ENCODE peak calls at places on chromosomes 16 and 17, in six cellular contexts. U is adrenal gland, H is SK-N-SH, C is astrocyte, D is tibial nerve, J is colonic mucosa. Q is an unnamed sample.

GRCh38 chr16:25184771-25185170 is 32.0 kb upstream of the AQP8 start:
- DNase-seq in U (no peak), H (no peak), J (no peak), C (no peak), D (no peak), Q (no peak)

GRCh38 chr16:84450176-84450865 is 54.1 kb downstream of the MEAK7 start:
- DNase-seq in D (no peak), U (no peak), C (no peak), H (no peak), J (no peak), Q (peak; percentile 41)

GRCh38 chr17:40949406-40949805 is 12.0 kb upstream of the KRT23 start:
- DNase-seq in H (no peak), C (no peak), U (no peak), J (no peak), D (no peak), Q (no peak)

GRCh38 chr17:82536220-82537201 is 17.0 kb downstream of the FOXK2 start:
- DNase-seq in U (peak; percentile 81), J (peak; percentile 56), D (peak; percentile 33), C (peak; percentile 84), H (peak; percentile 54), Q (no peak)

GRCh38 chr16:81366316-81366932 is 51.7 kb downstream of the GAN start:
- DNase-seq in J (no peak), C (peak; percentile 12), D (no peak), U (no peak), H (peak; percentile 63), Q (no peak)

GRCh38 chr17:29593546-29594440 is 861 bp downstream of the ANKRD13B start:
- DNase-seq in C (no peak), J (no peak), H (no peak), D (no peak), U (no peak), Q (peak; percentile 69)

GRCh38 chr16:48559462-48560211 is 50.3 kb downstream of the N4BP1 start:
- DNase-seq in D (no peak), C (no peak), J (no peak), U (no peak), H (no peak), Q (no peak)

GRCh38 chr16:30527635-30528178 is 1.3 kb upstream of the ZNF768 start:
- DNase-seq in U (peak; percentile 65), C (no peak), H (no peak), J (peak; percentile 54), D (no peak), Q (no peak)

GRCh38 chr17:10761281-10761680 is 31.5 kb upstream of the TMEM220 start:
- DNase-seq in U (no peak), J (no peak), D (no peak), H (no peak), C (no peak), Q (no peak)

GRCh38 chr16:17803625-17804410 is 333.1 kb upstream of the XYLT1 start:
- DNase-seq in D (no peak), U (no peak), H (no peak), J (no peak), C (peak; percentile 98), Q (no peak)

GRCh38 chr17:77602062-77602746 is 356.3 kb upstream of the TNRC6C start:
- DNase-seq in U (peak; percentile 67), C (peak; percentile 53), D (peak; percentile 63), J (no peak), H (peak; percentile 59), Q (peak; percentile 55)

GRCh38 chr16:55294947-55295346 is 29.1 kb upstream of the IRX6 start:
- DNase-seq in H (no peak), J (no peak), D (no peak), U (no peak), C (peak; percentile 10), Q (no peak)

GRCh38 chr17:20092973-20093626 is 83.9 kb downstream of the SPECC1 start:
- DNase-seq in C (no peak), J (no peak), U (peak; percentile 15), D (no peak), H (no peak), Q (no peak)

GRCh38 chr16:88759245-88759975 is 25.6 kb downstream of the PIEZO1 start:
- DNase-seq in C (no peak), D (no peak), J (peak; percentile 80), H (no peak), U (peak; percentile 65), Q (peak; percentile 84)

GRCh38 chr17:17830269-17830567 is 6.6 kb downstream of the SREBF1 start:
- DNase-seq in C (no peak), H (no peak), D (no peak), J (no peak), U (no peak), Q (no peak)

GRCh38 chr17:17826942-17827785 is 9.6 kb downstream of the SREBF1 start:
- DNase-seq in J (no peak), H (no peak), U (no peak), D (no peak), C (no peak), Q (no peak)

GRCh38 chr17:17830740-17831207 is 6.0 kb downstream of the SREBF1 start:
- DNase-seq in C (no peak), D (no peak), H (no peak), U (peak; percentile 83), J (peak; percentile 57), Q (no peak)

GRCh38 chr17:17826340-17826708 is 10.5 kb downstream of the SREBF1 start:
- DNase-seq in C (no peak), H (no peak), U (no peak), D (no peak), J (no peak), Q (no peak)

DNA sequence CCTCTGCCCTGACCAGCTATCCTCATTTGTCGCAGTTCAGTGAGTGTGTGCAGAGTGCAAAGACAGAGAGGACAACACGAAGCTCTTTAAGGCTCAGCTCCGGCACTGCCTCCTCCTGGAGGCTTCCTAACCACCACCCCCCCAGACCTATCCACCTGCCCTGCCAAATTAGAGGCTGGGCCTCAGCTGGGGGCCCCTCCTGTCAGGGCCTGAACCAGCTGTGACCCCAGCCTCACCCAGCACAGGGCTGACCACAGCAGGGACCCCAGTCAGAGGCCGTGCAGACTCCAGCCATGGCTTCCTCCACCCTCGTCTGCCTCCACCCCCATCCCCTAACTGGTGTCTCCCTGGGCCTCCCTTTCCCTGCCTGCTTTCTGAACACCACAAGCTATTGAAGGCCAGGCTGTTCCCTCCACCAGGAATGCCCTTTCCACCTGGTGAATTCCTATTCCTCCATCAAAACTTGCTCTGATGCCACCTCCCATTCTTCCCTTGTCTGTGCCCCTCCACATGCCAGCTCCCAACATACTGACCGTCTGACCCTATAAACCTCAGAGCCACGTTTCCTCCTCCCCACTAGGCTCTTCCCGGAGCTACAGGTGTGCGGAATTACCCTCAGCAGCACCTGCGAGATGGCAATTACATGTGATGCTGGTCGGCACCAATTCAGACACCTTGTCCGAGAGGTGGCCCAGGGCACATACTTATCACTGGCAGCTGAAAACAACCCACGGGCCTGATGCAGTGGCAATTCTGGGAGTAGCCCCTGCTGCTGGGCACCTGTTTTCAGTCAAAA is 8.8 kb downstream of the SREBF1 start:
- DNase-seq in J (no peak), C (no peak), D (no peak), U (no peak), H (no peak), Q (no peak)
- H3K4me1 ChIP-seq in J (peaks cover 18% of the 10 kb centered on the region), C (peaks cover 25% of the 10 kb centered on the region), D (no peaks in the 10 kb centered on the region), U (peaks cover 47% of the 10 kb centered on the region), H (peaks cover 80% of the 10 kb centered on the region), Q (peaks cover 41% of the 10 kb centered on the region)

GRCh38 chr17:58637011-58637570 is 54.8 kb downstream of the TEX14 start:
- DNase-seq in U (no peak), D (no peak), C (no peak), H (no peak), J (no peak), Q (no peak)

GRCh38 chr17:58632324-58633314 is 59.2 kb downstream of the TEX14 start:
- DNase-seq in J (no peak), C (no peak), D (no peak), U (peak; percentile 60), H (no peak), Q (no peak)

GRCh38 chr17:58626905-58627304 is 64.9 kb downstream of the TEX14 start:
- DNase-seq in D (no peak), J (no peak), C (no peak), U (no peak), H (no peak), Q (no peak)

GRCh38 chr17:58630883-58631522 is 60.8 kb downstream of the TEX14 start:
- DNase-seq in J (peak; percentile 26), D (no peak), H (no peak), C (no peak), U (peak; percentile 86), Q (no peak)

GRCh38 chr17:58631523-58632323 is 60.1 kb downstream of the TEX14 start:
- DNase-seq in H (peak; percentile 88), D (peak; percentile 89), J (peak; percentile 97), U (peak; percentile 98), C (peak; percentile 99), Q (peak; percentile 95)
- TF ChIP-seq CTCF in H (peak; percentile 41), D (peak; percentile 20), J (no peak), U (peak; percentile 56), C (no peak), Q (peak; percentile 33)

GRCh38 chr17:37820313-37821024 is 75.6 kb upstream of the HNF1B start:
- DNase-seq in C (no peak), J (no peak), U (peak; percentile 10), D (no peak), H (no peak), Q (no peak)
- H3K4me3 ChIP-seq in C (no peak overlapping the region), J (no peak overlapping the region), U (no peak overlapping the region), D (no peak overlapping the region), H (no peak overlapping the region), Q (no peak overlapping the region)

GRCh38 chr16:19874816-19875546 is 9.7 kb downstream of the GPRC5B start:
- DNase-seq in D (no peak), U (no peak), H (no peak), C (no peak), J (no peak), Q (no peak)
- H3K4me1 ChIP-seq in D (no peaks in the 10 kb centered on the region), U (no peaks in the 10 kb centered on the region), H (no peaks in the 10 kb centered on the region), C (peaks cover 3% of the 10 kb centered on the region), J (no peaks in the 10 kb centered on the region), Q (no peaks in the 10 kb centered on the region)

DNA sequence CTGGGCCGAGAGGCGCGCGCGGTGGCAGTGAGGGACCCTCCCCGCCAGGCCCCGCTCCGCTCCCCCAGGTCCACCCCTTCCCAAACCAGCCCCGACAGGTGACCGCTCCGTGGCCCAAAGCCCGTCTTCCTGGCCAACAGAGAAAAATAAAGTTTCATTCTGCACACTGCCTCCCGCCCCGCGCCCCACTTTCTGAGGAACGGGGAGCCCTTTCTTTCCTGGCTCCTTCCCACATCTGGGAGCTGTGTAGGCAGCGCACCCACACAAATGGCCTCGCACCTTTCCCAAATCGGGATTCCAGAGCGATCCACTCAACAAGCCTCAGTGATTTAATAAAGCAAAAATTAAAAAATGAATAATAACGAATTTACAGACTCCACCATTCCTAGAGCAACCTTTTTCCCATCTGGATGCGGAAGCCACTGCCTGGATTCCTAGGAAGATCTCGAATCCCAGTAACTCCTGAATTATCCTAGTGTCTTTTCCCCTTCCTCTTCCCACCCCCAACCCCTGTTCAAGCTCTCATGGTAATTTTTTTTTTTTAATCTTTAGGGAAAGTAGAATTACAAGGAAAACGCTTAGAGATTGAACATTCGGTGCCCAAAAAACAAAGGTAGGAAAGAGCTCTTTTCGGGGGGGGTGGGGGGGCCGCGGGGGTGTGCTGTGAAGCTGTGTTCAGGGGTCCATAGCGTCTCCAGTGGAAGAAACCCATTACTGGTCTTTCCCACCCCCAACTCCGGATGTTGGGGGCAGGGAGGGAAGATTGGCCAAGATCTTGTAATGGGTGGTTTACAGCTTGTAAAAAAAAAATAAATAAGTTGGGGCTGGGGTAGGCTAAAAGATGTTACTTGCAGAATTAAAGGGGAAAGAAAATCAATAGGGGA is 1.6 kb downstream of the IGF2BP1 start:
- DNase-seq in J (no peak), C (no peak), U (no peak), H (no peak), D (no peak), Q (no peak)
- TF ChIP-seq CTCF in J (no peak), C (no peak), U (no peak), H (no peak), D (no peak), Q (no peak)